ENCODE peak calls at places on chromosomes 3 and 15, in six cellular contexts. I is A549, H is IMR-90, U is HEK293T, F is GM12878, G is K562. T is an unnamed sample.

GRCh38 chr3:132232231-132232792 is 84.9 kb upstream of the ACP3 start:
- DNase-seq in I (no peak), H (no peak), U (no peak), F (no peak), G (no peak), T (no peak)

GRCh38 chr15:31598620-31599019 is 272.0 kb downstream of the KLF13 start:
- DNase-seq in I (no peak), H (peak), U (no peak), F (no peak), G (no peak), T (peak)

GRCh38 chr3:31962801-31963205 is 18.3 kb downstream of the OSBPL10 start:
- DNase-seq in I (no peak), H (peak), U (no peak), F (no peak), G (no peak), T (peak)

GRCh38 chr15:71752604-71753289 is 57.6 kb upstream of the NR2E3 start:
- DNase-seq in I (peak), H (peak), U (peak), F (no peak), G (no peak), T (peak)

GRCh38 chr3:173396191-173397041 is 1.1 kb upstream of the NLGN1 start:
- DNase-seq in I (no peak), H (no peak), U (peak), F (no peak), G (no peak), T (no peak)

GRCh38 chr3:171994646-171995441 is 44.5 kb upstream of the FNDC3B start:
- DNase-seq in I (no peak), H (peak), U (no peak), F (no peak), G (no peak), T (peak)

GRCh38 chr3:98691897-98692296 is 71.2 kb upstream of the ST3GAL6 start:
- DNase-seq in I (no peak), H (no peak), U (no peak), F (no peak), G (no peak), T (no peak)

GRCh38 chr15:42133892-42134502 is 22.4 kb downstream of the PLA2G4F start:
- DNase-seq in I (peak), H (peak), U (peak), F (no peak), G (peak), T (peak)

GRCh38 chr3:118597184-118597583 is 437.5 kb downstream of the IGSF11 start:
- DNase-seq in I (no peak), H (no peak), U (no peak), F (no peak), G (no peak), T (no peak)

GRCh38 chr3:13277860-13278531 is 142.1 kb downstream of the NUP210 start:
- DNase-seq in I (no peak), H (peak), U (no peak), F (no peak), G (peak), T (no peak)

GRCh38 chr3:155917781-155918180 is 47.3 kb downstream of the GMPS start:
- DNase-seq in I (no peak), H (peak), U (no peak), F (no peak), G (no peak), T (no peak)

GRCh38 chr15:37586976-37587375 is 347.5 kb upstream of the TMCO5A start:
- DNase-seq in I (no peak), H (peak), U (no peak), F (no peak), G (no peak), T (no peak)

GRCh38 chr15:45666119-45666875 is 31.5 kb downstream of the SQOR start:
- DNase-seq in I (no peak), H (no peak), U (no peak), F (no peak), G (no peak), T (no peak)

GRCh38 chr3:184496933-184497332 is 64.7 kb upstream of the EPHB3 start:
- DNase-seq in I (no peak), H (no peak), U (no peak), F (no peak), G (no peak), T (no peak)

DNA sequence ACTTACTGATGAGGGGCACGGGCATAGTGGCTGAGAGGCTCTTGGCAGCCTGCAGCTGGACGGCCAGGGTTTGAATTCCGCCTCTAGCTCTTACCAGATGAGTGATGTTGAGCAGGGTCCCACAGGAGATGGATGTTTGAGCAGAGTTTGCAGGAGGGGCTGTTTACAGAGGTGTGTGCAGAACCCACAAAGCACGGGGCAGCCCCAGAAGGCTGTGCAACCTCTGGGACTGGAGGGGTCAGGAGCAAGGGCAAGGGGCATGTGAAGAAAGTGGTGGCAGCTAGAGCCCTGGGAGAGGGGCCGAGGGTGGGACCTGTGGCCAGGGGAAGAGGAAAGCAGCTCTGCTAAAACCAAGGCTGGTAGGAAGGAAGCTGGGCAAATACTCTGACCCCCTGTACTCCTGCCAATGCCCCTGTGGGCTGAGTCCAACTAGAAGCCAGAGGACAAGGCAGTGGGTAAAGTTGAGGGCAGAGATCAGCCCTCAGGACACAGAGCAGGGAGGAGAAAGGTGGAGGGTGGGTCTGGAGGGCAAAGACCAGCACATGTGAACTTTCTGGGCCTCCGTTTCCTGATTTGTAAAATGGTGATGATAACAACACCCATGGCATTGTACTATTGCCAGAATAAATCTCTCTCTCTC is 53.9 kb upstream of the ITGA11 start:
- DNase-seq in I (no peak), H (no peak), U (no peak), F (no peak), G (no peak), T (no peak)
- TF ChIP-seq BHLHE40 in I (no peak), H (no peak), U (no peak), F (no peak), G (no peak), T (no peak)

GRCh38 chr3:122055215-122055614 is at the start of gene CD86:
- DNase-seq in I (no peak), H (no peak), U (no peak), F (peak), G (no peak), T (no peak)
- TF ChIP-seq BHLHE40 in I (no peak), H (no peak), U (no peak), F (no peak), G (no peak), T (no peak)

GRCh38 chr15:64017082-64017588 is 29.1 kb downstream of the DAPK2 start:
- DNase-seq in I (peak), H (peak), U (no peak), F (no peak), G (no peak), T (peak)
- TF ChIP-seq BHLHE40 in I (no peak), H (no peak), U (no peak), F (no peak), G (no peak), T (no peak)

GRCh38 chr15:73956276-73957086 is 30.2 kb downstream of the LOXL1 start:
- DNase-seq in I (no peak), H (peak), U (no peak), F (no peak), G (no peak), T (no peak)
- TF ChIP-seq BHLHE40 in I (no peak), H (peak), U (no peak), F (no peak), G (no peak), T (no peak)